ENCODE peak calls at places on chromosome 9, in nine cellular contexts. One of them, this sample, is unnamed.

GRCh38 chr9:90857103-90857502 is 55.5 kb downstream of the SYK start:
- DNase-seq in K562: no peak
- DNase-seq in fibroblast of pulmonary artery: no peak
- DNase-seq in mucosa of descending colon: no peak
- DNase-seq in tibial artery: no peak
- DNase-seq in astrocyte of the spinal cord: no peak
- DNase-seq in fibroblast of lung: no peak
- DNase-seq in CD8-positive, alpha-beta T cell: no peak
- DNase-seq in right lobe of liver: no peak
- DNase-seq in this sample: no peak

GRCh38 chr9:109418827-109419226 is 79.3 kb downstream of the PTPN3 start:
- DNase-seq in K562: no peak
- DNase-seq in fibroblast of pulmonary artery: no peak
- DNase-seq in mucosa of descending colon: no peak
- DNase-seq in tibial artery: no peak
- DNase-seq in astrocyte of the spinal cord: no peak
- DNase-seq in fibroblast of lung: peak
- DNase-seq in CD8-positive, alpha-beta T cell: no peak
- DNase-seq in right lobe of liver: no peak
- DNase-seq in this sample: no peak

GRCh38 chr9:92325991-92326500 is 293 bp downstream of the CENPP start:
- DNase-seq in K562: peak
- DNase-seq in fibroblast of pulmonary artery: no peak
- DNase-seq in mucosa of descending colon: no peak
- DNase-seq in tibial artery: no peak
- DNase-seq in astrocyte of the spinal cord: no peak
- DNase-seq in fibroblast of lung: no peak
- DNase-seq in CD8-positive, alpha-beta T cell: no peak
- DNase-seq in right lobe of liver: no peak
- DNase-seq in this sample: peak

GRCh38 chr9:74748966-74749365 is 138.8 kb downstream of the TRPM6 start:
- DNase-seq in K562: no peak
- DNase-seq in fibroblast of pulmonary artery: no peak
- DNase-seq in mucosa of descending colon: no peak
- DNase-seq in tibial artery: no peak
- DNase-seq in astrocyte of the spinal cord: no peak
- DNase-seq in fibroblast of lung: no peak
- DNase-seq in CD8-positive, alpha-beta T cell: no peak
- DNase-seq in right lobe of liver: no peak
- DNase-seq in this sample: peak

GRCh38 chr9:34072868-34073590 is 24.3 kb upstream of the UBAP2 start:
- DNase-seq in K562: no peak
- DNase-seq in fibroblast of pulmonary artery: peak
- DNase-seq in mucosa of descending colon: peak
- DNase-seq in tibial artery: no peak
- DNase-seq in astrocyte of the spinal cord: peak
- DNase-seq in fibroblast of lung: peak
- DNase-seq in CD8-positive, alpha-beta T cell: no peak
- DNase-seq in right lobe of liver: peak
- DNase-seq in this sample: peak

GRCh38 chr9:95854386-95855015 is 21.0 kb upstream of the ERCC6L2 start:
- DNase-seq in K562: no peak
- DNase-seq in fibroblast of pulmonary artery: peak
- DNase-seq in mucosa of descending colon: no peak
- DNase-seq in tibial artery: no peak
- DNase-seq in astrocyte of the spinal cord: peak
- DNase-seq in fibroblast of lung: peak
- DNase-seq in CD8-positive, alpha-beta T cell: no peak
- DNase-seq in right lobe of liver: no peak
- DNase-seq in this sample: peak

GRCh38 chr9:87595605-87596004 is 97.9 kb downstream of the DAPK1 start:
- DNase-seq in K562: no peak
- DNase-seq in fibroblast of pulmonary artery: no peak
- DNase-seq in mucosa of descending colon: no peak
- DNase-seq in tibial artery: no peak
- DNase-seq in astrocyte of the spinal cord: no peak
- DNase-seq in fibroblast of lung: no peak
- DNase-seq in CD8-positive, alpha-beta T cell: no peak
- DNase-seq in right lobe of liver: no peak
- DNase-seq in this sample: no peak

GRCh38 chr9:130245474-130245873 is 20.1 kb upstream of the HMCN2 start:
- DNase-seq in K562: no peak
- DNase-seq in fibroblast of pulmonary artery: no peak
- DNase-seq in mucosa of descending colon: no peak
- DNase-seq in tibial artery: peak
- DNase-seq in astrocyte of the spinal cord: no peak
- DNase-seq in fibroblast of lung: no peak
- DNase-seq in CD8-positive, alpha-beta T cell: no peak
- DNase-seq in right lobe of liver: peak
- DNase-seq in this sample: no peak

GRCh38 chr9:6956796-6957355 is 199.1 kb downstream of the KDM4C start:
- DNase-seq in K562: no peak
- DNase-seq in fibroblast of pulmonary artery: no peak
- DNase-seq in mucosa of descending colon: no peak
- DNase-seq in tibial artery: no peak
- DNase-seq in astrocyte of the spinal cord: no peak
- DNase-seq in fibroblast of lung: no peak
- DNase-seq in CD8-positive, alpha-beta T cell: no peak
- DNase-seq in right lobe of liver: no peak
- DNase-seq in this sample: no peak

GRCh38 chr9:109143881-109144562 is 23.0 kb downstream of the FRRS1L start:
- DNase-seq in K562: peak
- DNase-seq in fibroblast of pulmonary artery: peak
- DNase-seq in mucosa of descending colon: no peak
- DNase-seq in tibial artery: no peak
- DNase-seq in astrocyte of the spinal cord: peak
- DNase-seq in fibroblast of lung: peak
- DNase-seq in CD8-positive, alpha-beta T cell: no peak
- DNase-seq in right lobe of liver: no peak
- DNase-seq in this sample: peak

GRCh38 chr9:123406691-123407536 is 50.9 kb downstream of the CRB2 start:
- DNase-seq in K562: peak
- DNase-seq in fibroblast of pulmonary artery: peak
- DNase-seq in mucosa of descending colon: no peak
- DNase-seq in tibial artery: no peak
- DNase-seq in astrocyte of the spinal cord: no peak
- DNase-seq in fibroblast of lung: peak
- DNase-seq in CD8-positive, alpha-beta T cell: no peak
- DNase-seq in right lobe of liver: peak
- DNase-seq in this sample: peak

GRCh38 chr9:36092509-36093215 is 43.9 kb upstream of the GLIPR2 start:
- DNase-seq in K562: no peak
- DNase-seq in fibroblast of pulmonary artery: no peak
- DNase-seq in mucosa of descending colon: peak
- DNase-seq in tibial artery: no peak
- DNase-seq in astrocyte of the spinal cord: no peak
- DNase-seq in fibroblast of lung: no peak
- DNase-seq in CD8-positive, alpha-beta T cell: no peak
- DNase-seq in right lobe of liver: no peak
- DNase-seq in this sample: no peak

GRCh38 chr9:2722715-2723114 is 5.4 kb downstream of the KCNV2 start:
- DNase-seq in K562: peak
- DNase-seq in fibroblast of pulmonary artery: no peak
- DNase-seq in mucosa of descending colon: no peak
- DNase-seq in tibial artery: no peak
- DNase-seq in astrocyte of the spinal cord: peak
- DNase-seq in fibroblast of lung: peak
- DNase-seq in CD8-positive, alpha-beta T cell: no peak
- DNase-seq in right lobe of liver: no peak
- DNase-seq in this sample: peak

GRCh38 chr9:72905514-72906480 is 47.1 kb downstream of the ALDH1A1 start:
- DNase-seq in K562: no peak
- DNase-seq in fibroblast of pulmonary artery: no peak
- DNase-seq in mucosa of descending colon: no peak
- DNase-seq in tibial artery: no peak
- DNase-seq in astrocyte of the spinal cord: no peak
- DNase-seq in fibroblast of lung: no peak
- DNase-seq in CD8-positive, alpha-beta T cell: no peak
- DNase-seq in right lobe of liver: no peak
- DNase-seq in this sample: no peak

GRCh38 chr9:81069923-81070322 is 619.4 kb downstream of the TLE1 start:
- DNase-seq in K562: no peak
- DNase-seq in fibroblast of pulmonary artery: no peak
- DNase-seq in mucosa of descending colon: no peak
- DNase-seq in tibial artery: no peak
- DNase-seq in astrocyte of the spinal cord: peak
- DNase-seq in fibroblast of lung: peak
- DNase-seq in CD8-positive, alpha-beta T cell: no peak
- DNase-seq in right lobe of liver: no peak
- DNase-seq in this sample: no peak

GRCh38 chr9:133538176-133538575 is 3.7 kb downstream of the ADAMTSL2 start:
- DNase-seq in K562: no peak
- DNase-seq in fibroblast of pulmonary artery: no peak
- DNase-seq in mucosa of descending colon: no peak
- DNase-seq in tibial artery: no peak
- DNase-seq in astrocyte of the spinal cord: no peak
- DNase-seq in fibroblast of lung: no peak
- DNase-seq in CD8-positive, alpha-beta T cell: no peak
- DNase-seq in right lobe of liver: no peak
- DNase-seq in this sample: peak

GRCh38 chr9:133539434-133539833 is 4.9 kb downstream of the ADAMTSL2 start:
- DNase-seq in K562: peak
- DNase-seq in fibroblast of pulmonary artery: no peak
- DNase-seq in mucosa of descending colon: peak
- DNase-seq in tibial artery: no peak
- DNase-seq in astrocyte of the spinal cord: no peak
- DNase-seq in fibroblast of lung: no peak
- DNase-seq in CD8-positive, alpha-beta T cell: no peak
- DNase-seq in right lobe of liver: no peak
- DNase-seq in this sample: no peak

GRCh38 chr9:133542002-133542401 is 7.5 kb downstream of the ADAMTSL2 start:
- DNase-seq in K562: no peak
- DNase-seq in fibroblast of pulmonary artery: no peak
- DNase-seq in mucosa of descending colon: no peak
- DNase-seq in tibial artery: no peak
- DNase-seq in astrocyte of the spinal cord: no peak
- DNase-seq in fibroblast of lung: no peak
- DNase-seq in CD8-positive, alpha-beta T cell: no peak
- DNase-seq in right lobe of liver: no peak
- DNase-seq in this sample: no peak

GRCh38 chr9:133538851-133539250 is 4.3 kb downstream of the ADAMTSL2 start:
- DNase-seq in K562: no peak
- DNase-seq in fibroblast of pulmonary artery: no peak
- DNase-seq in mucosa of descending colon: no peak
- DNase-seq in tibial artery: no peak
- DNase-seq in astrocyte of the spinal cord: no peak
- DNase-seq in fibroblast of lung: no peak
- DNase-seq in CD8-positive, alpha-beta T cell: no peak
- DNase-seq in right lobe of liver: no peak
- DNase-seq in this sample: no peak

GRCh38 chr9:133540336-133541025 is 6.0 kb downstream of the ADAMTSL2 start:
- DNase-seq in K562: peak
- DNase-seq in fibroblast of pulmonary artery: no peak
- DNase-seq in mucosa of descending colon: no peak
- DNase-seq in tibial artery: no peak
- DNase-seq in astrocyte of the spinal cord: no peak
- DNase-seq in fibroblast of lung: no peak
- DNase-seq in CD8-positive, alpha-beta T cell: no peak
- DNase-seq in right lobe of liver: no peak
- DNase-seq in this sample: no peak
- H3K4me3 ChIP-seq in K562: no peak
- H3K4me3 ChIP-seq in fibroblast of pulmonary artery: no peak
- H3K4me3 ChIP-seq in mucosa of descending colon: no peak
- H3K4me3 ChIP-seq in tibial artery: no peak
- H3K4me3 ChIP-seq in astrocyte of the spinal cord: no peak
- H3K4me3 ChIP-seq in fibroblast of lung: no peak
- H3K4me3 ChIP-seq in CD8-positive, alpha-beta T cell: no peak
- H3K4me3 ChIP-seq in right lobe of liver: no peak
- H3K4me3 ChIP-seq in this sample: no peak

DNA sequence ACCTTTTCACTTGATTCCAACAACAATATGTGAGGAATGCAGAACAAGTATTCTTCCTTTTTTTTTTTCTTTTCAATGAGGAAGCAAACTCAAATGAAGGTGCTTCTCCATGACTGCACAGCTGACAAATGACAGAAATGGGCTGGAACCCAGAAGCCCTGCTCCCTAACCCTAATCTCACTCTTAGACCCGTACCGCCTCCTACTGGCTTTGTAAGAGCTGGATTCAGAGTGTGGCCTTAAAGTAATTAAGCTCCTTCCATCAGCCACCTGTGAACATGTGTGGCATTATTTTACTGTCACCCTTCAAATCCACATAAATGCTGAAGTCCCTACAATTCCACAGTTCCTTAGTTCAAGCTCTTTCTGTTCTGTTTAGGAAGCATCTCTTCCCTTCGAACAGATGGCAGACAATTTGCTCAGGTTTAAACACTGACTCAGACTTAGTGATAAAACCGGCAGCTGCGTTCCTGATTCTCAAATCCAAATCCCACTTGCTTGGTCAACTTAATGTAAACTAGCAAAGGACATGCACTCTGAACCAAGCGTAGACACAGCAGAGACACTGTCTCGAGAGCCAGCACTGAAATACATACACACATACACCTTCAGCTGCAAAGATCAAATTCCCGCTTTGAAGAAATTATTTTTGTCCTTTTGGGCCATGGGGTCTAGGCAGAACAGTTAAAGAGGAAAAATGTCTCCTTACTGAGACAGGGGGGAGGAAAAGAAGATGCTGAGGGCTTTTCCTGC is 316.7 kb upstream of the TLE4 start:
- DNase-seq in K562: no peak
- DNase-seq in fibroblast of pulmonary artery: peak
- DNase-seq in mucosa of descending colon: no peak
- DNase-seq in tibial artery: no peak
- DNase-seq in astrocyte of the spinal cord: peak
- DNase-seq in fibroblast of lung: peak
- DNase-seq in CD8-positive, alpha-beta T cell: no peak
- DNase-seq in right lobe of liver: no peak
- DNase-seq in this sample: peak
- TF ChIP-seq CTCF in K562: no peak
- TF ChIP-seq CTCF in fibroblast of pulmonary artery: peak
- TF ChIP-seq CTCF in mucosa of descending colon: no peak
- TF ChIP-seq CTCF in tibial artery: no peak
- TF ChIP-seq CTCF in astrocyte of the spinal cord: peak
- TF ChIP-seq CTCF in fibroblast of lung: peak
- TF ChIP-seq CTCF in CD8-positive, alpha-beta T cell: no peak
- TF ChIP-seq CTCF in right lobe of liver: no peak
- TF ChIP-seq CTCF in this sample: peak

GRCh38 chr9:107243757-107244156 is 39.3 kb upstream of the RAD23B start:
- DNase-seq in K562: peak
- DNase-seq in fibroblast of pulmonary artery: peak
- DNase-seq in mucosa of descending colon: peak
- DNase-seq in tibial artery: no peak
- DNase-seq in astrocyte of the spinal cord: peak
- DNase-seq in fibroblast of lung: peak
- DNase-seq in CD8-positive, alpha-beta T cell: no peak
- DNase-seq in right lobe of liver: no peak
- DNase-seq in this sample: peak
- H3K4me3 ChIP-seq in K562: no peak
- H3K4me3 ChIP-seq in fibroblast of pulmonary artery: no peak
- H3K4me3 ChIP-seq in mucosa of descending colon: no peak
- H3K4me3 ChIP-seq in tibial artery: no peak
- H3K4me3 ChIP-seq in astrocyte of the spinal cord: no peak
- H3K4me3 ChIP-seq in fibroblast of lung: no peak
- H3K4me3 ChIP-seq in CD8-positive, alpha-beta T cell: no peak
- H3K4me3 ChIP-seq in right lobe of liver: no peak
- H3K4me3 ChIP-seq in this sample: no peak

DNA sequence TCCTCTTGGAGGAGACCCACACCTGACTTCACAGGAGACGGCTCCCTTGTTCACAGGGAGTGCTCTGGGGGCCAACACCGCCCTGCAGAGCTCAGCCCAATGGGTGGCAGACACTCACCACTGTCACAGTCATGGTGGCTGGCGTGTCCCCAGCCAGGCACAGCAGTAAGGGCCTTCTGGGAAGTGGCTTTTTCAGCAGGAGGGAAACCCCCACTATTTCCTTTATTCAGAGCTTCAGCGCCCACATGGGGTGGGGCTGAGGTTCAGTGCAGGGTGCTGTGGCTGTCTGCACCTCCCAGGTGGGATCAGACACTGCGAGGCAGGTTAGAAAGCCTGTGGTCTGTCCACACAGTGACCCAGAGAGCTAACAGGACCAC is 3.6 kb upstream of the SNAPC4 start:
- DNase-seq in K562: no peak
- DNase-seq in fibroblast of pulmonary artery: no peak
- DNase-seq in mucosa of descending colon: peak
- DNase-seq in tibial artery: no peak
- DNase-seq in astrocyte of the spinal cord: no peak
- DNase-seq in fibroblast of lung: no peak
- DNase-seq in CD8-positive, alpha-beta T cell: peak
- DNase-seq in right lobe of liver: no peak
- DNase-seq in this sample: no peak
- TF ChIP-seq CTCF in K562: no peak
- TF ChIP-seq CTCF in fibroblast of pulmonary artery: no peak
- TF ChIP-seq CTCF in mucosa of descending colon: no peak
- TF ChIP-seq CTCF in tibial artery: no peak
- TF ChIP-seq CTCF in astrocyte of the spinal cord: no peak
- TF ChIP-seq CTCF in fibroblast of lung: no peak
- TF ChIP-seq CTCF in CD8-positive, alpha-beta T cell: no peak
- TF ChIP-seq CTCF in right lobe of liver: no peak
- TF ChIP-seq CTCF in this sample: no peak

This sample was measured in epithelial cell of esophagus.